ENCODE peak calls at places on chromosomes 16 and 17, in five cellular contexts. One of them, this sample, is unnamed.

GRCh38 chr16:16857603-16858283 is 478.8 kb downstream of the NPIPA7 start:
- DNase-seq in mucosa of descending colon: no peak
- DNase-seq in retinal pigment epithelial cell: no peak
- DNase-seq in GM06990: no peak
- DNase-seq in heart right ventricle: no peak
- DNase-seq in this sample: no peak

GRCh38 chr17:11795906-11796305 is 197.6 kb downstream of the DNAH9 start:
- DNase-seq in mucosa of descending colon: no peak
- DNase-seq in retinal pigment epithelial cell: no peak
- DNase-seq in GM06990: no peak
- DNase-seq in heart right ventricle: no peak
- DNase-seq in this sample: no peak

GRCh38 chr17:44024271-44024663 is 9.5 kb upstream of the TMEM101 start:
- DNase-seq in mucosa of descending colon: peak
- DNase-seq in retinal pigment epithelial cell: no peak
- DNase-seq in GM06990: no peak
- DNase-seq in heart right ventricle: no peak
- DNase-seq in this sample: no peak

GRCh38 chr16:50265260-50265659 is 1.1 kb upstream of the ADCY7 start:
- DNase-seq in mucosa of descending colon: peak
- DNase-seq in retinal pigment epithelial cell: no peak
- DNase-seq in GM06990: peak
- DNase-seq in heart right ventricle: no peak
- DNase-seq in this sample: no peak

GRCh38 chr16:49588061-49588460 is 214.5 kb downstream of the C16orf78 start:
- DNase-seq in mucosa of descending colon: no peak
- DNase-seq in retinal pigment epithelial cell: no peak
- DNase-seq in GM06990: no peak
- DNase-seq in heart right ventricle: no peak
- DNase-seq in this sample: no peak

GRCh38 chr16:27640277-27640600 is 90.3 kb downstream of the KATNIP start:
- DNase-seq in mucosa of descending colon: no peak
- DNase-seq in retinal pigment epithelial cell: no peak
- DNase-seq in GM06990: no peak
- DNase-seq in heart right ventricle: no peak
- DNase-seq in this sample: no peak

GRCh38 chr16:81505011-81505660 is 60.5 kb downstream of the CMIP start:
- DNase-seq in mucosa of descending colon: no peak
- DNase-seq in retinal pigment epithelial cell: no peak
- DNase-seq in GM06990: peak
- DNase-seq in heart right ventricle: no peak
- DNase-seq in this sample: no peak

GRCh38 chr17:74458835-74459234 is 7.6 kb upstream of the CD300A start:
- DNase-seq in mucosa of descending colon: no peak
- DNase-seq in retinal pigment epithelial cell: no peak
- DNase-seq in GM06990: no peak
- DNase-seq in heart right ventricle: no peak
- DNase-seq in this sample: no peak

GRCh38 chr17:83203073-83203471 is 123.7 kb downstream of the METRNL start:
- DNase-seq in mucosa of descending colon: peak
- DNase-seq in retinal pigment epithelial cell: peak
- DNase-seq in GM06990: no peak
- DNase-seq in heart right ventricle: no peak
- DNase-seq in this sample: no peak

GRCh38 chr16:48365030-48365600 is 20.1 kb downstream of the SIAH1 start:
- DNase-seq in mucosa of descending colon: no peak
- DNase-seq in retinal pigment epithelial cell: no peak
- DNase-seq in GM06990: no peak
- DNase-seq in heart right ventricle: no peak
- DNase-seq in this sample: no peak

GRCh38 chr16:29925173-29925804 is 737 bp downstream of the KCTD13 start:
- DNase-seq in mucosa of descending colon: no peak
- DNase-seq in retinal pigment epithelial cell: no peak
- DNase-seq in GM06990: no peak
- DNase-seq in heart right ventricle: no peak
- DNase-seq in this sample: no peak

GRCh38 chr17:36755586-36755985 is 154.2 kb downstream of the MRM1 start:
- DNase-seq in mucosa of descending colon: peak
- DNase-seq in retinal pigment epithelial cell: no peak
- DNase-seq in GM06990: no peak
- DNase-seq in heart right ventricle: no peak
- DNase-seq in this sample: no peak

GRCh38 chr17:7479389-7480192 is at the start of gene ZBTB4:
- DNase-seq in mucosa of descending colon: peak
- DNase-seq in retinal pigment epithelial cell: no peak
- DNase-seq in GM06990: peak
- DNase-seq in heart right ventricle: peak
- DNase-seq in this sample: no peak

GRCh38 chr16:56610017-56610608 is 1.7 kb downstream of the MT2A start:
- DNase-seq in mucosa of descending colon: peak
- DNase-seq in retinal pigment epithelial cell: no peak
- DNase-seq in GM06990: no peak
- DNase-seq in heart right ventricle: no peak
- DNase-seq in this sample: no peak

GRCh38 chr17:5747276-5747675 is 163.0 kb upstream of the NLRP1 start:
- DNase-seq in mucosa of descending colon: no peak
- DNase-seq in retinal pigment epithelial cell: no peak
- DNase-seq in GM06990: no peak
- DNase-seq in heart right ventricle: no peak
- DNase-seq in this sample: no peak

GRCh38 chr16:48232459-48233040 is 11.6 kb upstream of the LONP2 start:
- DNase-seq in mucosa of descending colon: no peak
- DNase-seq in retinal pigment epithelial cell: no peak
- DNase-seq in GM06990: no peak
- DNase-seq in heart right ventricle: no peak
- DNase-seq in this sample: no peak

GRCh38 chr16:54447606-54448440 is 161.2 kb upstream of the IRX3 start:
- DNase-seq in mucosa of descending colon: no peak
- DNase-seq in retinal pigment epithelial cell: peak
- DNase-seq in GM06990: no peak
- DNase-seq in heart right ventricle: no peak
- DNase-seq in this sample: peak

GRCh38 chr17:13635951-13636350 is 34.2 kb upstream of the HS3ST3A1 start:
- DNase-seq in mucosa of descending colon: no peak
- DNase-seq in retinal pigment epithelial cell: peak
- DNase-seq in GM06990: no peak
- DNase-seq in heart right ventricle: no peak
- DNase-seq in this sample: no peak

GRCh38 chr16:82010649-82011048 is 621 bp downstream of the SDR42E1 start:
- DNase-seq in mucosa of descending colon: no peak
- DNase-seq in retinal pigment epithelial cell: no peak
- DNase-seq in GM06990: no peak
- DNase-seq in heart right ventricle: no peak
- DNase-seq in this sample: no peak

GRCh38 chr16:2825049-2825742 is 4.9 kb upstream of the ZG16B start:
- DNase-seq in mucosa of descending colon: peak
- DNase-seq in retinal pigment epithelial cell: no peak
- DNase-seq in GM06990: no peak
- DNase-seq in heart right ventricle: no peak
- DNase-seq in this sample: no peak

GRCh38 chr17:34025179-34025551 is 229.9 kb upstream of the CCL2 start:
- DNase-seq in mucosa of descending colon: no peak
- DNase-seq in retinal pigment epithelial cell: no peak
- DNase-seq in GM06990: no peak
- DNase-seq in heart right ventricle: no peak
- DNase-seq in this sample: no peak

GRCh38 chr17:40086150-40087044 is 14.0 kb downstream of the NR1D1 start:
- DNase-seq in mucosa of descending colon: peak
- DNase-seq in retinal pigment epithelial cell: no peak
- DNase-seq in GM06990: no peak
- DNase-seq in heart right ventricle: no peak
- DNase-seq in this sample: no peak

GRCh38 chr17:55720917-55721836 is 1.5 kb downstream of the TMEM100 start:
- DNase-seq in mucosa of descending colon: no peak
- DNase-seq in retinal pigment epithelial cell: no peak
- DNase-seq in GM06990: no peak
- DNase-seq in heart right ventricle: no peak
- DNase-seq in this sample: no peak

GRCh38 chr17:76714822-76715461 is 4.2 kb upstream of the MXRA7 start:
- DNase-seq in mucosa of descending colon: peak
- DNase-seq in retinal pigment epithelial cell: no peak
- DNase-seq in GM06990: no peak
- DNase-seq in heart right ventricle: peak
- DNase-seq in this sample: no peak

DNA sequence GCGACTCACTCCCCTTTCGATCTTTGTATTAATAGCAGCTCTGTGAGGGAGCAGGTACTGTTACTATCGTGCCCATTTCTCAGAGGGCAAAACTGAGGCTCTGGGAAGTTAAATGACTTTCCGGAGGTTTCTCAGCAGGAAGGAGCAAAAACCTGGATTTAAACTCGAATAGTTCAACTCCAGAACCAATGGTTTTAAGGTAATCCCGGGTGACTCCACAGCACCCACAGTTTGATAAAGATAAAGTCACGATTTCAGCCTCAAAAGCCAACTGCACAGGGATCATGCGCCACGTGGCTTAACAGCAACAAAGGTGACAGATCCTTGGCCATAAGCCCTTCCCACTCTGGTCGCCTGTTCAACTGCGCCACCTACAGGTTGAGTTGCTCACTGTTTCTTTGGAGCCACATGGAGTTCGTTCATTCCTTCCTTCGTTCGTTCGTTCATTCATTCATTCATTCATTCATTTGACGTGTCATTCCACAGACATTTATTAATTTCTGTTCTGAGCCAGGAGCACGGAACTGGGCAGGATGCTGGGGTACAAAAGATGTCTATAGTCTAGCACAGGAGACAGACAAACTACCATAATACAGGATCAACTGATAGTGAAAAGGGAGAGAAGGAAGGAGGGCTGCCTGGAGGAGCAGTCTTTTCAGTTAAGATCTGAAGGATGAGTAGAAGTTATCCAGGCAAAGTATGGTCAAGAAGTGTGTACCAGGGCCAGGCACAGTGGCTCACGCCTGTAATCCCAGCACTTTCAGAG is 134.8 kb downstream of the HS3ST2 start:
- DNase-seq in mucosa of descending colon: peak
- DNase-seq in retinal pigment epithelial cell: peak
- DNase-seq in GM06990: no peak
- DNase-seq in heart right ventricle: peak
- DNase-seq in this sample: no peak
- H3K4me3 ChIP-seq in mucosa of descending colon: no peak
- H3K4me3 ChIP-seq in retinal pigment epithelial cell: no peak
- H3K4me3 ChIP-seq in GM06990: no peak
- H3K4me3 ChIP-seq in heart right ventricle: no peak
- H3K4me3 ChIP-seq in this sample: no peak

GRCh38 chr17:38560503-38561318 is 45.0 kb downstream of the SRCIN1 start:
- DNase-seq in mucosa of descending colon: no peak
- DNase-seq in retinal pigment epithelial cell: no peak
- DNase-seq in GM06990: no peak
- DNase-seq in heart right ventricle: peak
- DNase-seq in this sample: no peak

GRCh38 chr17:38562215-38562569 is 43.6 kb downstream of the SRCIN1 start:
- DNase-seq in mucosa of descending colon: no peak
- DNase-seq in retinal pigment epithelial cell: no peak
- DNase-seq in GM06990: no peak
- DNase-seq in heart right ventricle: no peak
- DNase-seq in this sample: no peak

GRCh38 chr17:38562903-38563302 is 42.8 kb downstream of the SRCIN1 start:
- DNase-seq in mucosa of descending colon: no peak
- DNase-seq in retinal pigment epithelial cell: no peak
- DNase-seq in GM06990: no peak
- DNase-seq in heart right ventricle: no peak
- DNase-seq in this sample: no peak

GRCh38 chr17:38559880-38560230 is 45.9 kb downstream of the SRCIN1 start:
- DNase-seq in mucosa of descending colon: no peak
- DNase-seq in retinal pigment epithelial cell: no peak
- DNase-seq in GM06990: no peak
- DNase-seq in heart right ventricle: no peak
- DNase-seq in this sample: no peak

GRCh38 chr17:38561416-38562214 is 44.1 kb downstream of the SRCIN1 start:
- DNase-seq in mucosa of descending colon: no peak
- DNase-seq in retinal pigment epithelial cell: no peak
- DNase-seq in GM06990: no peak
- DNase-seq in heart right ventricle: no peak
- DNase-seq in this sample: no peak
- TF ChIP-seq CTCF in mucosa of descending colon: no peak
- TF ChIP-seq CTCF in retinal pigment epithelial cell: no peak
- TF ChIP-seq CTCF in GM06990: no peak
- TF ChIP-seq CTCF in heart right ventricle: no peak
- TF ChIP-seq CTCF in this sample: no peak

GRCh38 chr16:58635502-58635901 is 5.9 kb upstream of the CNOT1 start:
- DNase-seq in mucosa of descending colon: no peak
- DNase-seq in retinal pigment epithelial cell: no peak
- DNase-seq in GM06990: no peak
- DNase-seq in heart right ventricle: no peak
- DNase-seq in this sample: no peak
- H3K4me3 ChIP-seq in mucosa of descending colon: no peak
- H3K4me3 ChIP-seq in retinal pigment epithelial cell: no peak
- H3K4me3 ChIP-seq in GM06990: no peak
- H3K4me3 ChIP-seq in heart right ventricle: no peak
- H3K4me3 ChIP-seq in this sample: no peak

GRCh38 chr17:68435361-68435760 is 21.9 kb downstream of the WIPI1 start:
- DNase-seq in mucosa of descending colon: no peak
- DNase-seq in retinal pigment epithelial cell: no peak
- DNase-seq in GM06990: no peak
- DNase-seq in heart right ventricle: no peak
- DNase-seq in this sample: no peak

GRCh38 chr17:68433911-68434503 is 23.3 kb downstream of the WIPI1 start:
- DNase-seq in mucosa of descending colon: no peak
- DNase-seq in retinal pigment epithelial cell: no peak
- DNase-seq in GM06990: no peak
- DNase-seq in heart right ventricle: no peak
- DNase-seq in this sample: no peak

GRCh38 chr17:68433211-68433610 is 24.1 kb downstream of the WIPI1 start:
- DNase-seq in mucosa of descending colon: no peak
- DNase-seq in retinal pigment epithelial cell: no peak
- DNase-seq in GM06990: no peak
- DNase-seq in heart right ventricle: no peak
- DNase-seq in this sample: no peak

GRCh38 chr17:68437979-68438877 is 19.1 kb downstream of the WIPI1 start:
- DNase-seq in mucosa of descending colon: peak
- DNase-seq in retinal pigment epithelial cell: no peak
- DNase-seq in GM06990: no peak
- DNase-seq in heart right ventricle: peak
- DNase-seq in this sample: no peak

GRCh38 chr17:68435876-68436842 is 21.1 kb downstream of the WIPI1 start:
- DNase-seq in mucosa of descending colon: peak
- DNase-seq in retinal pigment epithelial cell: no peak
- DNase-seq in GM06990: peak
- DNase-seq in heart right ventricle: peak
- DNase-seq in this sample: no peak
- TF ChIP-seq CTCF in mucosa of descending colon: peak
- TF ChIP-seq CTCF in retinal pigment epithelial cell: peak
- TF ChIP-seq CTCF in GM06990: peak
- TF ChIP-seq CTCF in heart right ventricle: peak
- TF ChIP-seq CTCF in this sample: peak

DNA sequence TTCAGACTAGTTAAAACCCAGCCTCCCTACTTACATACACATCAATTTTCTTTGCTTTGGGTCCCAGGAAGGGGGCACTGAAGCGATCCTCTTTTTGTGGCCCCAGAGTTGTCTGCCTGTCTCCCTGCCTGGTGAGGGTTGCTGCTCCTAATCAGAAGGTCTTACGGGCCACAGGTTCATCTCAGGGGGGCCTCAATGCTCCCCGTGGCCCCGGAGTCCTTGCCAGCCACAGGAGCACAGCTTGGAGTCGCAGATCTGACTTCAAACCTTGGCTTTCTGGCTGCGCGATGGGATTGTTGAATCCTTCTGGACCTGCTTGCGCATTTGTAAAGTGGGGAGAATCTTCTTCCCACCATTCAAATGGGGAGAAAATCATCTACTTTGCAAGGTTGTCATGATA is 44.8 kb upstream of the MYH10 start:
- DNase-seq in mucosa of descending colon: no peak
- DNase-seq in retinal pigment epithelial cell: no peak
- DNase-seq in GM06990: no peak
- DNase-seq in heart right ventricle: no peak
- DNase-seq in this sample: no peak
- H3K4me3 ChIP-seq in mucosa of descending colon: no peak
- H3K4me3 ChIP-seq in retinal pigment epithelial cell: no peak
- H3K4me3 ChIP-seq in GM06990: no peak
- H3K4me3 ChIP-seq in heart right ventricle: no peak
- H3K4me3 ChIP-seq in this sample: no peak

This sample was measured in kidney epithelial cell.